ENCODE peak calls at places on chromosome 3, in six cellular contexts. One of them, this sample, is unnamed.

GRCh38 chr3:102529452-102529851 is 94.6 kb downstream of the ZPLD1 start:
- DNase-seq in tibial artery: no peak
- DNase-seq in upper lobe of right lung: no peak
- DNase-seq in body of pancreas: peak
- DNase-seq in lower lobe of right lung: no peak
- DNase-seq in transverse colon: no peak
- DNase-seq in this sample: no peak

GRCh38 chr3:169772530-169772950 is 656 bp upstream of the MYNN start:
- DNase-seq in transverse colon: peak
- DNase-seq in body of pancreas: peak
- DNase-seq in upper lobe of right lung: peak
- DNase-seq in tibial artery: peak
- DNase-seq in lower lobe of right lung: peak
- DNase-seq in this sample: no peak

GRCh38 chr3:193828477-193828876 is 235.5 kb downstream of the OPA1 start:
- DNase-seq in tibial artery: no peak
- DNase-seq in lower lobe of right lung: no peak
- DNase-seq in upper lobe of right lung: no peak
- DNase-seq in body of pancreas: peak
- DNase-seq in transverse colon: peak
- DNase-seq in this sample: no peak

GRCh38 chr3:124883766-124884473 is 3.2 kb downstream of the ITGB5 start:
- DNase-seq in lower lobe of right lung: no peak
- DNase-seq in transverse colon: no peak
- DNase-seq in upper lobe of right lung: no peak
- DNase-seq in body of pancreas: no peak
- DNase-seq in tibial artery: no peak
- DNase-seq in this sample: no peak

GRCh38 chr3:52047295-52047960 is 8.9 kb downstream of the DUSP7 start:
- DNase-seq in transverse colon: no peak
- DNase-seq in tibial artery: peak
- DNase-seq in body of pancreas: no peak
- DNase-seq in upper lobe of right lung: peak
- DNase-seq in lower lobe of right lung: peak
- DNase-seq in this sample: no peak

GRCh38 chr3:127172211-127172610 is 20.7 kb upstream of the PRR23E start:
- DNase-seq in tibial artery: no peak
- DNase-seq in transverse colon: no peak
- DNase-seq in upper lobe of right lung: peak
- DNase-seq in body of pancreas: no peak
- DNase-seq in lower lobe of right lung: no peak
- DNase-seq in this sample: no peak

GRCh38 chr3:127701281-127701792 is 28.6 kb downstream of the ABTB1 start:
- DNase-seq in tibial artery: peak
- DNase-seq in lower lobe of right lung: peak
- DNase-seq in transverse colon: no peak
- DNase-seq in upper lobe of right lung: peak
- DNase-seq in body of pancreas: no peak
- DNase-seq in this sample: no peak

GRCh38 chr3:14369675-14370669 is 32.4 kb upstream of the SLC6A6 start:
- DNase-seq in upper lobe of right lung: peak
- DNase-seq in transverse colon: peak
- DNase-seq in lower lobe of right lung: peak
- DNase-seq in body of pancreas: peak
- DNase-seq in tibial artery: no peak
- DNase-seq in this sample: no peak

GRCh38 chr3:32583708-32584107 is 13.1 kb upstream of the DYNC1LI1 start:
- DNase-seq in transverse colon: no peak
- DNase-seq in upper lobe of right lung: no peak
- DNase-seq in tibial artery: no peak
- DNase-seq in body of pancreas: no peak
- DNase-seq in lower lobe of right lung: no peak
- DNase-seq in this sample: peak

GRCh38 chr3:71972031-71972430 is 187.1 kb upstream of the PROK2 start:
- DNase-seq in lower lobe of right lung: no peak
- DNase-seq in body of pancreas: no peak
- DNase-seq in upper lobe of right lung: no peak
- DNase-seq in transverse colon: no peak
- DNase-seq in tibial artery: no peak
- DNase-seq in this sample: no peak

GRCh38 chr3:46468758-46469600 is 4.3 kb upstream of the LTF start:
- DNase-seq in upper lobe of right lung: no peak
- DNase-seq in lower lobe of right lung: no peak
- DNase-seq in tibial artery: no peak
- DNase-seq in body of pancreas: no peak
- DNase-seq in transverse colon: no peak
- DNase-seq in this sample: no peak

GRCh38 chr3:53768478-53769459 is 77.5 kb downstream of the CHDH start:
- DNase-seq in body of pancreas: no peak
- DNase-seq in upper lobe of right lung: no peak
- DNase-seq in lower lobe of right lung: no peak
- DNase-seq in transverse colon: no peak
- DNase-seq in tibial artery: no peak
- DNase-seq in this sample: no peak

GRCh38 chr3:146537603-146538002 is 6.8 kb downstream of the PLSCR1 start:
- DNase-seq in body of pancreas: no peak
- DNase-seq in upper lobe of right lung: no peak
- DNase-seq in tibial artery: no peak
- DNase-seq in transverse colon: no peak
- DNase-seq in lower lobe of right lung: no peak
- DNase-seq in this sample: no peak

GRCh38 chr3:8749316-8749715 is 15.7 kb downstream of the CAV3 start:
- DNase-seq in transverse colon: no peak
- DNase-seq in body of pancreas: no peak
- DNase-seq in lower lobe of right lung: no peak
- DNase-seq in upper lobe of right lung: no peak
- DNase-seq in tibial artery: peak
- DNase-seq in this sample: no peak

GRCh38 chr3:112650472-112650871 is 9.5 kb upstream of the CCDC80 start:
- DNase-seq in tibial artery: no peak
- DNase-seq in upper lobe of right lung: no peak
- DNase-seq in body of pancreas: no peak
- DNase-seq in transverse colon: no peak
- DNase-seq in lower lobe of right lung: no peak
- DNase-seq in this sample: no peak

GRCh38 chr3:85167576-85167975 is 208.8 kb downstream of the CADM2 start:
- DNase-seq in tibial artery: no peak
- DNase-seq in lower lobe of right lung: no peak
- DNase-seq in body of pancreas: no peak
- DNase-seq in upper lobe of right lung: no peak
- DNase-seq in transverse colon: no peak
- DNase-seq in this sample: no peak

GRCh38 chr3:69329897-69330296 is 56.0 kb downstream of the FRMD4B start:
- DNase-seq in body of pancreas: no peak
- DNase-seq in lower lobe of right lung: no peak
- DNase-seq in upper lobe of right lung: no peak
- DNase-seq in transverse colon: no peak
- DNase-seq in tibial artery: no peak
- DNase-seq in this sample: peak

GRCh38 chr3:47578691-47579632 is at the start of gene CSPG5:
- DNase-seq in upper lobe of right lung: peak
- DNase-seq in body of pancreas: peak
- DNase-seq in lower lobe of right lung: peak
- DNase-seq in tibial artery: no peak
- DNase-seq in transverse colon: peak
- DNase-seq in this sample: no peak

GRCh38 chr3:10442151-10442795 is 63.1 kb downstream of the ATP2B2 start:
- DNase-seq in upper lobe of right lung: no peak
- DNase-seq in body of pancreas: no peak
- DNase-seq in tibial artery: no peak
- DNase-seq in lower lobe of right lung: no peak
- DNase-seq in transverse colon: no peak
- DNase-seq in this sample: no peak

GRCh38 chr3:127524300-127524896 is 66.1 kb downstream of the TPRA1 start:
- DNase-seq in upper lobe of right lung: no peak
- DNase-seq in lower lobe of right lung: no peak
- DNase-seq in body of pancreas: peak
- DNase-seq in tibial artery: no peak
- DNase-seq in transverse colon: no peak
- DNase-seq in this sample: no peak

GRCh38 chr3:157089455-157090221 is 70.3 kb downstream of the CCNL1 start:
- DNase-seq in tibial artery: no peak
- DNase-seq in transverse colon: peak
- DNase-seq in body of pancreas: peak
- DNase-seq in upper lobe of right lung: peak
- DNase-seq in lower lobe of right lung: peak
- DNase-seq in this sample: no peak

GRCh38 chr3:104101736-104102135 is 1265.0 kb upstream of the ALCAM start:
- DNase-seq in body of pancreas: no peak
- DNase-seq in upper lobe of right lung: no peak
- DNase-seq in lower lobe of right lung: no peak
- DNase-seq in transverse colon: no peak
- DNase-seq in tibial artery: no peak
- DNase-seq in this sample: no peak

GRCh38 chr3:144801890-144802289 is 830.3 kb downstream of the DIPK2A start:
- DNase-seq in lower lobe of right lung: peak
- DNase-seq in upper lobe of right lung: no peak
- DNase-seq in tibial artery: no peak
- DNase-seq in body of pancreas: no peak
- DNase-seq in transverse colon: no peak
- DNase-seq in this sample: no peak

GRCh38 chr3:9780451-9780797 is 10.7 kb upstream of the CAMK1 start:
- DNase-seq in transverse colon: no peak
- DNase-seq in body of pancreas: no peak
- DNase-seq in tibial artery: no peak
- DNase-seq in lower lobe of right lung: no peak
- DNase-seq in upper lobe of right lung: no peak
- DNase-seq in this sample: no peak

GRCh38 chr3:186618318-186618938 is 5.6 kb downstream of the AHSG start:
- DNase-seq in body of pancreas: no peak
- DNase-seq in upper lobe of right lung: no peak
- DNase-seq in transverse colon: no peak
- DNase-seq in lower lobe of right lung: no peak
- DNase-seq in tibial artery: no peak
- DNase-seq in this sample: no peak

GRCh38 chr3:184531580-184532290 is 29.9 kb upstream of the EPHB3 start:
- DNase-seq in tibial artery: no peak
- DNase-seq in body of pancreas: no peak
- DNase-seq in upper lobe of right lung: no peak
- DNase-seq in transverse colon: no peak
- DNase-seq in lower lobe of right lung: no peak
- DNase-seq in this sample: no peak

GRCh38 chr3:181210275-181210674 is 220.7 kb upstream of the DNAJC19 start:
- DNase-seq in body of pancreas: no peak
- DNase-seq in upper lobe of right lung: no peak
- DNase-seq in lower lobe of right lung: no peak
- DNase-seq in tibial artery: no peak
- DNase-seq in transverse colon: no peak
- DNase-seq in this sample: no peak

GRCh38 chr3:108486910-108487309 is 23.5 kb downstream of the MYH15 start:
- DNase-seq in transverse colon: no peak
- DNase-seq in lower lobe of right lung: no peak
- DNase-seq in tibial artery: no peak
- DNase-seq in upper lobe of right lung: no peak
- DNase-seq in body of pancreas: no peak
- DNase-seq in this sample: no peak

GRCh38 chr3:58521002-58521670 is 15.9 kb downstream of the ACOX2 start:
- DNase-seq in upper lobe of right lung: no peak
- DNase-seq in transverse colon: no peak
- DNase-seq in tibial artery: no peak
- DNase-seq in lower lobe of right lung: no peak
- DNase-seq in body of pancreas: no peak
- DNase-seq in this sample: no peak

GRCh38 chr3:149151843-149152242 is 22.4 kb downstream of the HPS3 start:
- DNase-seq in body of pancreas: no peak
- DNase-seq in transverse colon: no peak
- DNase-seq in upper lobe of right lung: no peak
- DNase-seq in tibial artery: no peak
- DNase-seq in lower lobe of right lung: no peak
- DNase-seq in this sample: peak

GRCh38 chr3:174776123-174776522 is 83.0 kb upstream of the NAALADL2 start:
- DNase-seq in lower lobe of right lung: no peak
- DNase-seq in body of pancreas: no peak
- DNase-seq in transverse colon: no peak
- DNase-seq in upper lobe of right lung: no peak
- DNase-seq in tibial artery: no peak
- DNase-seq in this sample: no peak

GRCh38 chr3:64956619-64957018 is 268.8 kb upstream of the ADAMTS9 start:
- DNase-seq in lower lobe of right lung: no peak
- DNase-seq in upper lobe of right lung: no peak
- DNase-seq in body of pancreas: no peak
- DNase-seq in tibial artery: no peak
- DNase-seq in transverse colon: no peak
- DNase-seq in this sample: no peak

GRCh38 chr3:193843447-193844301 is 250.7 kb downstream of the OPA1 start:
- DNase-seq in upper lobe of right lung: no peak
- DNase-seq in transverse colon: peak
- DNase-seq in lower lobe of right lung: no peak
- DNase-seq in tibial artery: no peak
- DNase-seq in body of pancreas: peak
- DNase-seq in this sample: no peak

GRCh38 chr3:178709047-178709446 is 172.8 kb downstream of the KCNMB2 start:
- DNase-seq in tibial artery: no peak
- DNase-seq in body of pancreas: no peak
- DNase-seq in lower lobe of right lung: no peak
- DNase-seq in upper lobe of right lung: no peak
- DNase-seq in transverse colon: no peak
- DNase-seq in this sample: no peak

GRCh38 chr3:101279765-101280385 is 40.5 kb downstream of the IMPG2 start:
- DNase-seq in transverse colon: no peak
- DNase-seq in upper lobe of right lung: no peak
- DNase-seq in body of pancreas: no peak
- DNase-seq in lower lobe of right lung: no peak
- DNase-seq in tibial artery: no peak
- DNase-seq in this sample: no peak

GRCh38 chr3:160949460-160949859 is 155.7 kb downstream of the B3GALNT1 start:
- DNase-seq in transverse colon: no peak
- DNase-seq in tibial artery: no peak
- DNase-seq in body of pancreas: no peak
- DNase-seq in upper lobe of right lung: no peak
- DNase-seq in lower lobe of right lung: no peak
- DNase-seq in this sample: no peak
- H3K4me3 ChIP-seq in transverse colon: no peak
- H3K4me3 ChIP-seq in tibial artery: no peak
- H3K4me3 ChIP-seq in body of pancreas: no peak
- H3K4me3 ChIP-seq in upper lobe of right lung: no peak
- H3K4me3 ChIP-seq in lower lobe of right lung: no peak
- H3K4me3 ChIP-seq in this sample: no peak

GRCh38 chr3:67901681-67902080 is 247.3 kb upstream of the SUCLG2 start:
- DNase-seq in upper lobe of right lung: no peak
- DNase-seq in lower lobe of right lung: no peak
- DNase-seq in body of pancreas: no peak
- DNase-seq in tibial artery: no peak
- DNase-seq in transverse colon: no peak
- DNase-seq in this sample: no peak
- TF ChIP-seq CTCF in upper lobe of right lung: no peak
- TF ChIP-seq CTCF in lower lobe of right lung: peak
- TF ChIP-seq CTCF in body of pancreas: no peak
- TF ChIP-seq CTCF in tibial artery: no peak
- TF ChIP-seq CTCF in transverse colon: no peak
- TF ChIP-seq CTCF in this sample: no peak

GRCh38 chr3:12158387-12159226 is at the start of gene TIMP4:
- DNase-seq in tibial artery: peak
- DNase-seq in body of pancreas: peak
- DNase-seq in upper lobe of right lung: no peak
- DNase-seq in lower lobe of right lung: peak
- DNase-seq in transverse colon: peak
- DNase-seq in this sample: no peak
- H3K4me3 ChIP-seq in tibial artery: peak
- H3K4me3 ChIP-seq in body of pancreas: no peak
- H3K4me3 ChIP-seq in upper lobe of right lung: peak
- H3K4me3 ChIP-seq in lower lobe of right lung: peak
- H3K4me3 ChIP-seq in transverse colon: peak
- H3K4me3 ChIP-seq in this sample: peak

GRCh38 chr3:50885491-50885890 is 210.8 kb downstream of the DOCK3 start:
- DNase-seq in upper lobe of right lung: no peak
- DNase-seq in body of pancreas: no peak
- DNase-seq in lower lobe of right lung: no peak
- DNase-seq in tibial artery: no peak
- DNase-seq in transverse colon: no peak
- DNase-seq in this sample: no peak
- TF ChIP-seq CTCF in upper lobe of right lung: no peak
- TF ChIP-seq CTCF in body of pancreas: no peak
- TF ChIP-seq CTCF in lower lobe of right lung: no peak
- TF ChIP-seq CTCF in tibial artery: peak
- TF ChIP-seq CTCF in transverse colon: no peak
- TF ChIP-seq CTCF in this sample: no peak